ENCODE peak calls at places on chromosomes 11 and 22, in six cellular contexts. L, V, P, I, O and X are unnamed samples.

GRCh38 chr11:10658621-10659338 is 34.8 kb downstream of the IRAG1 start:
- DNase-seq in L (no peak), V (no peak), P (no peak), I (peak), O (no peak), X (no peak)

GRCh38 chr22:34760276-34761008 is 305.5 kb upstream of the ISX start:
- DNase-seq in L (no peak), V (no peak), P (no peak), I (no peak), O (no peak), X (no peak)

GRCh38 chr22:36135306-36135705 is 25.2 kb downstream of the APOL3 start:
- DNase-seq in L (no peak), V (no peak), P (no peak), I (no peak), O (no peak), X (no peak)

GRCh38 chr11:116217006-116217405 is 555.8 kb downstream of the BUD13 start:
- DNase-seq in L (no peak), V (peak), P (no peak), I (no peak), O (no peak), X (no peak)

GRCh38 chr11:131408011-131408640 is 37.7 kb downstream of the NTM start:
- DNase-seq in L (no peak), V (no peak), P (peak), I (no peak), O (no peak), X (no peak)

GRCh38 chr11:3907590-3907989 is 52.1 kb downstream of the STIM1 start:
- DNase-seq in L (no peak), V (no peak), P (no peak), I (no peak), O (no peak), X (no peak)

GRCh38 chr22:46066691-46067090 is 83.6 kb upstream of the PPARA start:
- DNase-seq in L (peak), V (no peak), P (no peak), I (peak), O (peak), X (no peak)

GRCh38 chr11:110059706-110060430 is 33.3 kb upstream of the ZC3H12C start:
- DNase-seq in L (no peak), V (no peak), P (no peak), I (no peak), O (no peak), X (no peak)

GRCh38 chr11:10925149-10925926 is 67.5 kb upstream of the ZBED5 start:
- DNase-seq in L (peak), V (no peak), P (no peak), I (no peak), O (no peak), X (no peak)

GRCh38 chr11:95459268-95460040 is 228.5 kb upstream of the SESN3 start:
- DNase-seq in L (no peak), V (no peak), P (no peak), I (no peak), O (no peak), X (no peak)

GRCh38 chr11:41879186-41879738 is 419.8 kb upstream of the LRRC4C start:
- DNase-seq in L (no peak), V (no peak), P (no peak), I (no peak), O (no peak), X (no peak)

GRCh38 chr11:57515332-57516060 is at the start of gene SLC43A1:
- DNase-seq in L (peak), V (no peak), P (peak), I (peak), O (peak), X (no peak)

GRCh38 chr11:44943696-44944095 is 7.0 kb downstream of the TP53I11 start:
- DNase-seq in L (no peak), V (no peak), P (no peak), I (no peak), O (no peak), X (no peak)

GRCh38 chr11:126279191-126279590 is 3.7 kb upstream of the TIRAP start:
- DNase-seq in L (no peak), V (no peak), P (no peak), I (no peak), O (no peak), X (no peak)

GRCh38 chr22:50622723-50623327 is 5.1 kb downstream of the ARSA start:
- DNase-seq in L (no peak), V (no peak), P (no peak), I (peak), O (no peak), X (no peak)

GRCh38 chr11:120340529-120340928 is 4.3 kb downstream of the ARHGEF12 start:
- DNase-seq in L (no peak), V (no peak), P (no peak), I (no peak), O (no peak), X (no peak)

GRCh38 chr11:76599041-76600013 is 71.2 kb downstream of the LRRC32 start:
- DNase-seq in L (no peak), V (no peak), P (peak), I (no peak), O (peak), X (peak)

GRCh38 chr22:48884292-48884691 is 943.4 kb downstream of the BRD1 start:
- DNase-seq in L (no peak), V (no peak), P (no peak), I (peak), O (no peak), X (no peak)

GRCh38 chr11:8223513-8223899 is 40.2 kb downstream of the LMO1 start:
- DNase-seq in L (no peak), V (no peak), P (no peak), I (no peak), O (no peak), X (no peak)

GRCh38 chr22:44085743-44086741 is 61.9 kb downstream of the PARVB start:
- DNase-seq in L (peak), V (no peak), P (peak), I (peak), O (no peak), X (no peak)

GRCh38 chr11:10797561-10797960 is 11.2 kb downstream of the EIF4G2 start:
- DNase-seq in L (no peak), V (no peak), P (no peak), I (no peak), O (no peak), X (no peak)

GRCh38 chr22:37633693-37634504 is 5.6 kb upstream of the SH3BP1 start:
- DNase-seq in L (peak), V (peak), P (peak), I (peak), O (peak), X (peak)

GRCh38 chr22:43658823-43659222 is 153.3 kb downstream of the EFCAB6 start:
- DNase-seq in L (no peak), V (no peak), P (no peak), I (no peak), O (no peak), X (no peak)

GRCh38 chr11:28860898-28861297 is 752.7 kb downstream of the METTL15 start:
- DNase-seq in L (no peak), V (no peak), P (no peak), I (no peak), O (no peak), X (no peak)

GRCh38 chr22:38802671-38803121 is 8.8 kb upstream of the DNAL4 start:
- DNase-seq in L (peak), V (no peak), P (peak), I (peak), O (peak), X (no peak)

GRCh38 chr11:19879309-19880087 is 166.9 kb downstream of the NAV2 start:
- DNase-seq in L (no peak), V (no peak), P (no peak), I (peak), O (no peak), X (no peak)

GRCh38 chr11:10646956-10647355 is 46.6 kb downstream of the IRAG1 start:
- DNase-seq in L (no peak), V (no peak), P (no peak), I (peak), O (no peak), X (no peak)

GRCh38 chr11:22049276-22049675 is 143.6 kb upstream of the ANO5 start:
- DNase-seq in L (no peak), V (no peak), P (no peak), I (no peak), O (no peak), X (no peak)

GRCh38 chr22:44329179-44329796 is 16.5 kb upstream of the SHISAL1 start:
- DNase-seq in L (no peak), V (no peak), P (no peak), I (peak), O (no peak), X (no peak)

GRCh38 chr11:62732830-62733229 is 4.5 kb downstream of the TTC9C start:
- DNase-seq in L (no peak), V (no peak), P (no peak), I (no peak), O (no peak), X (no peak)

GRCh38 chr22:17919276-17920144 is 104.9 kb downstream of the MICAL3 start:
- DNase-seq in L (no peak), V (no peak), P (no peak), I (peak), O (no peak), X (no peak)

GRCh38 chr11:65586676-65587075 is 8.9 kb downstream of the KCNK7 start:
- DNase-seq in L (peak), V (no peak), P (no peak), I (no peak), O (no peak), X (no peak)

GRCh38 chr11:21944577-21944976 is 248.3 kb upstream of the ANO5 start:
- DNase-seq in L (no peak), V (no peak), P (no peak), I (no peak), O (no peak), X (no peak)

GRCh38 chr11:72588656-72589410 is 85.4 kb downstream of the PDE2A start:
- DNase-seq in L (no peak), V (no peak), P (no peak), I (peak), O (no peak), X (no peak)

GRCh38 chr11:61120865-61121831 is 18.9 kb downstream of the CD5 start:
- DNase-seq in L (no peak), V (peak), P (no peak), I (peak), O (no peak), X (no peak)

GRCh38 chr11:17894929-17895658 is 117.8 kb downstream of the SERGEF start:
- DNase-seq in L (no peak), V (no peak), P (no peak), I (no peak), O (no peak), X (no peak)

GRCh38 chr11:75527130-75527529 is 1.4 kb upstream of the GDPD5 start:
- DNase-seq in L (no peak), V (no peak), P (no peak), I (no peak), O (no peak), X (no peak)

GRCh38 chr11:75523811-75524401 is 1.8 kb downstream of the GDPD5 start:
- DNase-seq in L (no peak), V (no peak), P (no peak), I (no peak), O (no peak), X (no peak)

GRCh38 chr11:75526192-75526541 is 426 bp upstream of the GDPD5 start:
- DNase-seq in L (no peak), V (no peak), P (no peak), I (no peak), O (no peak), X (no peak)

GRCh38 chr11:75524576-75525432 is 937 bp downstream of the GDPD5 start:
- DNase-seq in L (no peak), V (no peak), P (no peak), I (no peak), O (no peak), X (peak)

DNA sequence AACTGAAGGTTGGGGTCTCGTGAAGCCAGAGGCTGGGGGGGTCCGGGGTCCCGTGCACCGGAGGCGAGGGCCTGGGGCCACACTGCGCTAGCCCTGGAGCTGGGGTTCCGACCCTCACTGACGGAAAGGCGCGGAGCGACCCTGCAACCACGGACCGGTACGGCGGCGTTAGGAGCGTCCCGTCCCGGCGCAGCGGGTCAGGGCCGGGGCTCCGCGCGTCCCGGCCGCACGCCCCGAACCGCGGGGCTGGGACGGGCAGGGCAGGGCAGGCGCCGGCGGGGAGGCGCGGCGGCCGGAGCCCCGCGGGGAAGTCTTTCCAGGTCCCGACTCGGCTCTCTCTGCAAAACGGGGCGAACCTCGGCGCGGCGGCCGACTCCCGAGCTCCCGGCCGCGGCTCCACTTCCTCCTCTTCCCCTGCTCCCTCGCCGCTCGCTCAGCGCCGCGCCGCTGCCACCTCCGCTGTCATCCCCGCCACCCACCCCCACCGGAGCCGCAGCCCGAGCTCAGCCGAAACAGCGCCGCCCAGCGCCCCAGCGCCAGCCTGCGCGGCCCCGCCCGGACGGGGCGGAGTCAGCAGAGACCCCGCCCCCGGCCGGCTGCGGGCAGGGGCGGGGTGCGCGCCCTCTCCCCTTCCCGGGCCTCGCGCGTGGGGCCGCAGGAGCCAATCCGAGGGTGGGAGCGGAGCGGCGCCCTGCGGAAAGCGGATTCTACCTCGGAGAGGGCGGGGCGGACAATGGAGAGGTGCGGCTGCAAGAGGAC is at the start of gene GDPD5:
- DNase-seq in L (peak), V (peak), P (peak), I (peak), O (peak), X (peak)
- TF ChIP-seq CTCF in L (peak), V (peak), P (peak), I (no peak), O (no peak), X (peak)

DNA sequence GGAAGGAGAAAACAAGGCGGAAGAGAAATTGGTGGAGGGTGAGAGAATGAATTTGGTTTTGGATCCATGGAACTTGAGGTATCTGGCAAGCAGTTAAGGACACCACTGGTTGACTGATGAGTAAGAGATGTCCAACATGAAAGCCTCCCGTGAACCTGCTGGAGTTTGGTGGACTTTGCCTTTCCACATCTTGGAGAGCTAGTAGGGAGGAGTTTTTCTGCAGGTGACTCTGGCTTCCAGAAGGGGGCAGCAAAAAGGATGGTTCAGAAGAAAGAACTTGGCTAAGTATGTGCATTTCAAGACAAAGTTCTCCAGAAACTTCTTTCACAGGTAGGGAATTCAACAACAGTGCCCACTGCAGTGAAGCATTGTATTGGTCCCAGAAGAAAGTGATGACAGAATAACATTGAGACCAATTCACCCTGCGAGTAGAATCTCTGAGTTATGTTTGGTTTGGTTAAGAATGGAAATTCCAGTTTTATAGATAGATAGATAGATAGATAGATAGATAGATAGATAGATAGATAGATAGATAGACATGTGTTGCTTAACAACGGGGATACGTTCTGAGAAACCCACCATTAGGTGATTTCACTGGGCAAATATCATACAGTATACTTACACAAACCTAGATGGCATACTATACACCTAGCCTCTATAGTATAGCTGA is 28.5 kb downstream of the DCDC1 start:
- DNase-seq in L (no peak), V (no peak), P (no peak), I (no peak), O (no peak), X (no peak)
- TF ChIP-seq CTCF in L (no peak), V (peak), P (no peak), I (no peak), O (no peak), X (peak)

GRCh38 chr11:64285885-64286800 is 495 bp downstream of the GPR137 start:
- DNase-seq in L (peak), V (no peak), P (no peak), I (no peak), O (no peak), X (no peak)
- TF ChIP-seq CTCF in L (no peak), V (no peak), P (no peak), I (no peak), O (no peak), X (no peak)

DNA sequence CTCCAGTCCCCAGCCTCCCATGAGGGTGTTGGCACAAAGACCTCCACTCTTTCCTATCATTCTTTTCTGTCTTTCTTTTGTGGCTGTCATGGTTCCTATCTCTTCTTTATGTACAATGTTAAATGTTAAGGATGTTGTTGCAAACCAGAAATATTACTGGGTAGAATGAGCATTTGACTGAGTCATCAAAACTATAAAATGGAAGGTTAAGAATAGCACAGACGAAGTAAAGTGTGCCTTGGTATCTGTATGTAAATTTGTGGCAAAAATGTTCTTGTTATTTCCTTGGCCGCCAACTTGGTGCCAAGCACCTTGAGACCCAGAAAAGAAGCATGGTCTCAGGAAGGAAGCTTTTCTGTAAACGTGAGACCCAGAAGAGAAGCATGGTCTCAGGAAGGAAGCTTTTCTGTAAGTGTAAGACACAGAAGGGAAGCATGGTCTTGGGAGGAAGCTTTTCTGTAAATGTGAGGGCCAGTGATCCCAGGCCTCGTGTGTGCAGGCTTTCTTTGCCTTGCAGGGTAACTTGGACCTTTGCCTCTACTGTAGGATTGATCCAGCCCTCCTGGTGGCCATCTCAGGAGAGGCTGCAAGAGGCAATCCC is 6.7 kb upstream of the PKP3 start:
- DNase-seq in L (no peak), V (no peak), P (no peak), I (no peak), O (no peak), X (no peak)
- TF ChIP-seq CTCF in L (no peak), V (no peak), P (no peak), I (no peak), O (no peak), X (no peak)

GRCh38 chr11:86749861-86750401 is 50.4 kb upstream of the PRSS23 start:
- DNase-seq in L (no peak), V (no peak), P (no peak), I (no peak), O (no peak), X (no peak)

GRCh38 chr11:86747801-86748200 is 52.5 kb upstream of the PRSS23 start:
- DNase-seq in L (no peak), V (no peak), P (no peak), I (no peak), O (no peak), X (no peak)

GRCh38 chr11:86749376-86749775 is 51.0 kb upstream of the PRSS23 start:
- DNase-seq in L (no peak), V (no peak), P (no peak), I (no peak), O (no peak), X (no peak)

GRCh38 chr11:86746509-86746908 is 53.8 kb upstream of the PRSS23 start:
- DNase-seq in L (no peak), V (no peak), P (no peak), I (no peak), O (no peak), X (no peak)

DNA sequence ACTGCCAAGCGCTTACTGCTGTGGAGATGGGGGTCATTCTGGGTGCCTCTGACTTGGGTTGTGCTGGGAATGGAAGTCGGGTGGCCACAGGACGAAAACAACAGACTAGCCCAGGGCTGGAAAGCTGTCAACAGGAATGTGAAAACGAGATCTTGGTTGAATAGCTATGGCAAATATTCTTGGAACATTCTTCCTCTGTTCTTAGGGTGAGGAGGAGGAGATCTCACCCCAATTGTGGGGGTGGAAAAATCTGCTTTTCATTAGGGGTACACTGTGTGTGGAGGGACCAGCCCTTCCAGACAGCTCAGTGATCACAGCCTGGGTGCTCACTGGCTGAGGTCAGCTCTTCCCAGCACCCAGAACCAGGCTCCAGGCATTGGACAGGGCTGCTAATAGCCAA is 52.0 kb upstream of the PRSS23 start:
- DNase-seq in L (no peak), V (no peak), P (no peak), I (no peak), O (no peak), X (no peak)
- TF ChIP-seq CTCF in L (no peak), V (no peak), P (no peak), I (no peak), O (no peak), X (no peak)

DNA sequence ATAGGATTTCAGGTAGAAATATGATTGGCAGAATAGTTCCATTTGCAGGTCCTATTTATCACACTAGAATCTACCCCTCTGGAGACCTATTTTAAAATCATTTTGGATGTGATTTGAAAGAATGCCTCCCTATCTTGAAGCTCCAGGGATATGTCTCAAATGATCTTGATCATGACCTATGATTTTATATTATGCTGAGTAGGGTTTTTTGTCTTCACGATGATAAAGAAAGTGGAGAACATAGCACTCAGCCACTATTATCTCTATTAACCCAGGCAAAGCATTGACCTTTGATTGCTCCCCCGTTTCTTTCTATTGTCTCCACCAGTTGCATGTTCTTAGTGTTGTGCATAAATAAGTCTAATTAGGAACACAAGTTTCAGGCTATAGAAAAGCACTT is 307.9 kb downstream of the BLID start:
- DNase-seq in L (no peak), V (no peak), P (no peak), I (no peak), O (no peak), X (no peak)
- TF ChIP-seq CTCF in L (no peak), V (no peak), P (no peak), I (no peak), O (no peak), X (no peak)